ENCODE peak calls at places on chromosome X, in five cellular contexts. Q, U, H, X and T are unnamed samples.

GRCh38 chrX:101958139-101958538 is 26.3 kb upstream of the ZMAT1 start:
- DNase-seq in Q (no peak), U (no peak), H (no peak), X (no peak), T (peak)

GRCh38 chrX:131895002-131895401 is 128.1 kb upstream of the STK26 start:
- DNase-seq in U (no peak), X (no peak), H (no peak), Q (peak), T (peak)

GRCh38 chrX:139691493-139691842 is 16.5 kb downstream of the MCF2 start:
- DNase-seq in X (no peak), U (no peak), Q (peak), H (peak), T (peak)

GRCh38 chrX:16196829-16197228 is 29.5 kb downstream of the MAGEB17 start:
- DNase-seq in H (no peak), X (no peak), Q (no peak), U (no peak), T (no peak)

GRCh38 chrX:32599156-32599555 is 612.2 kb downstream of the DMD start:
- DNase-seq in U (no peak), Q (no peak), H (no peak), X (no peak), T (no peak)

GRCh38 chrX:94361241-94361640 is 687.2 kb downstream of the FAM133A start:
- DNase-seq in H (no peak), U (no peak), Q (no peak), X (no peak), T (no peak)

GRCh38 chrX:29724316-29724715 is 491.0 kb upstream of the MAGEB2 start:
- DNase-seq in Q (no peak), X (no peak), H (no peak), U (no peak), T (no peak)

GRCh38 chrX:16695079-16695676 is 17.3 kb downstream of the CTPS2 start:
- DNase-seq in X (no peak), Q (peak), U (peak), H (peak), T (peak)

GRCh38 chrX:135099493-135099783 is 20.9 kb downstream of the ETDB start:
- DNase-seq in H (no peak), X (no peak), Q (no peak), U (no peak), T (no peak)

GRCh38 chrX:83966347-83966746 is 105.4 kb downstream of the CYLC1 start:
- DNase-seq in Q (no peak), X (no peak), U (no peak), H (no peak), T (no peak)

GRCh38 chrX:120144178-120144844 is 14.1 kb upstream of the RHOXF2 start:
- DNase-seq in U (no peak), X (no peak), Q (no peak), H (no peak), T (no peak)

GRCh38 chrX:154840856-154841255 is 6.4 kb upstream of the SMIM9 start:
- DNase-seq in H (no peak), Q (peak), U (no peak), X (no peak), T (peak)

GRCh38 chrX:43002526-43003203 is 224.7 kb upstream of the PPP1R2C start:
- DNase-seq in H (no peak), Q (no peak), X (no peak), U (no peak), T (no peak)

GRCh38 chrX:43003204-43003565 is 225.2 kb upstream of the PPP1R2C start:
- DNase-seq in H (no peak), U (no peak), Q (no peak), X (no peak), T (no peak)

GRCh38 chrX:43003939-43004338 is 226.0 kb upstream of the PPP1R2C start:
- DNase-seq in U (no peak), Q (no peak), X (no peak), H (no peak), T (no peak)

GRCh38 chrX:42996861-42997260 is 218.9 kb upstream of the PPP1R2C start:
- DNase-seq in U (no peak), H (no peak), Q (no peak), X (no peak), T (no peak)

GRCh38 chrX:43000121-43000520 is 222.2 kb upstream of the PPP1R2C start:
- DNase-seq in U (no peak), Q (no peak), H (no peak), X (no peak), T (no peak)
- H3K4me3 ChIP-seq in U (no peak), Q (no peak), H (no peak), X (no peak), T (no peak)

DNA sequence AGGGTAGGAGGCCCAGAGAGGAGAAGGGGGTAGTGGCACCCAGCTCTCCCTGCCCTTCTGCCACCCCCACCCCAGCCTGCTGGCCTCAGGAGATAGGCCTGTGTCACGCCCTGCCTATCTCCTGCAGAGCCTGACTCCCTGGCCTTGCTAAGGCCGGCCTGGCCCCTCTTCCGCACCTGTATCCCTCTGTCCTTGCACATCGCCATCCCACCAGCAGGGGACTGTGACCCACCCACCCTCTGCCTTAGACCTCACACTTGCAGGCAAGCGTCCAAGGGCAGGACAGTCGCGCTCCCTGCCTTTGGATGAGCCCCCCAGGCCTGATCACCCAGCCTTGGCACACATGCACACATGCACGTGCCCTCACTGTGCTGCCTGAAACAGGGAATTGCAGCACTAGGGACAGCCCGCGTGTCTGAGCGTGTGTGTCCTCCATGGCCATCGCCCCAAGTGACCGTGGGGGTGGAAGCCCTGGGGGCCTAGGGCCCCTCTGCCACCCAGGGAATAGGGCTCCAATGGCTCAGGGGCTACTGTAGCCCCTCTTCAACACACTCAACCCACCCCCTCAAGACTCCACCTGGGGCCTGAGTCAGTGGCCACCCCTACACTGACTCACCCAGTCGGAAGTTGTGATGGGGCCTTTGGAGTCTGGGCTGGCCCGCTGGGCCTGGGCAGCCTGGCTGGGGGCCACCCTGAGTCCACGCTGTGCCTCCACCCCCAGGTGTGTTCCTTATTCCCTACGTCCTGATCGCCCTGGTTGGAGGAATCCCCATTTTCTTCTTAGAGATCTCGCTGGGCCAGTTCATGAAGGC is 2.1 kb downstream of the SLC6A8 start:
- DNase-seq in X (no peak), U (no peak), Q (peak), H (no peak), T (no peak)
- H3K4me3 ChIP-seq in X (peak), U (peak), Q (peak), H (no peak), T (peak)

GRCh38 chrX:25020391-25021131 is 4.8 kb upstream of the ARX start:
- DNase-seq in H (no peak), X (no peak), U (no peak), Q (no peak), T (no peak)
- H3K4me3 ChIP-seq in H (no peak), X (peak), U (no peak), Q (no peak), T (no peak)

DNA sequence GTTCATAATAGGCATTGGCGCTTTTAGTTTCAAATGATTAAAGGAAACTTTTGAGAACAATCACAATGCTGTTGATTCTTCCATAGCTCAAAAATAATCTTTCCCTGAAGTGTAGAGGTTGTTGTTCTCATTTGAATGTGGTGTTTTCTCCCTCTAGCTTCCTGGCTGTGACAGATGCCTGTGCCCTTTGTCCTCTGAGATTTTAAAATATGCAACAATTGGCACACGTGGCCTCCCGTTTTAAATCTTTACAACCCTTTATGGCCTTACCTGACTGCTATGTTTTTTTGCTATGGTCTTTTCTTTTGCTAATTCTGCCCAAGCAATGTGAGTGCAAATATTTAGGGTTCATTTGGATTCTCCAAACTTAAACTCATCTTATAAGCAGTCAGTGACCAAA is 22.9 kb upstream of the CASK start:
- DNase-seq in U (no peak), H (no peak), Q (no peak), X (no peak), T (no peak)
- H3K4me3 ChIP-seq in U (no peak), H (no peak), Q (no peak), X (no peak), T (no peak)

GRCh38 chrX:104450316-104450715 is 115.7 kb upstream of the IL1RAPL2 start:
- DNase-seq in Q (no peak), H (no peak), U (no peak), X (no peak), T (no peak)
- H3K4me3 ChIP-seq in Q (no peak), H (no peak), U (no peak), X (no peak), T (no peak)

GRCh38 chrX:68498508-68499379 is at the start of gene YIPF6:
- DNase-seq in H (peak), U (peak), Q (peak), X (peak), T (peak)
- H3K4me3 ChIP-seq in H (peak), U (peak), Q (peak), X (peak), T (peak)

GRCh38 chrX:70455366-70456202 is 10.9 kb downstream of the DLG3 start:
- DNase-seq in U (no peak), Q (no peak), X (no peak), H (no peak), T (no peak)
- H3K4me3 ChIP-seq in U (peak), Q (peak), X (peak), H (peak), T (peak)

DNA sequence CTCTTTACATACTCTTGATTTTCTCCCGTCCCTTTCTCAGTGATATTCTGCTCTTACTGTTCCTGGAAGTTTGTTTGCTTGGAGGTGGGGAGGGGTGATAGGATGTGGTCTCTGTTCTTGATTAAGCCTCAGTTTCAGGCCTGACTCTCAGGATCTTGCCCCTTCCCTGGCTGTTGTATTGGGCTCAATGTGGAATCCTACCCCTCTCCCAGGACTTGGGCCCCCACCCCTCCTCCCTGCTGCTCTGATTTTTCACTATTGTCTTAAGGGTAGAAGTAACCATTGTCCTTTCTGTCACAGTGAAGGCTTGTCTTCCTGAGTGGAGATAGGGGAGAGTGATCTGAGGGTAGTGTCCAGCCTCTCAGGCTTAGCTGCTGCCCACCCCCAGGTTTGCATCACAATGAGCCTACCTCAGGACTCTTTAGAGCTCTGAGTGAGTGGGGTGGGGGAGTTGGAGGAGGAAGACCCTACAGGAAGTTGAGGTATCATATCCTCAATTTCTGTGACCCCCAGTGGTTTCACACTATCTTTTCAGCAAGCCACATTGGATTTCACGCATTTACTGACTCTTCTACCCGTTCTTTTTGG is 16.5 kb downstream of the CDKL5 start:
- DNase-seq in Q (no peak), U (no peak), H (no peak), X (no peak), T (no peak)
- H3K4me3 ChIP-seq in Q (no peak), U (no peak), H (no peak), X (no peak), T (no peak)